ENCODE peak calls at places on chromosomes 3 and 15, in nine cellular contexts. J is heart right ventricle; F is transverse colon; G is hepatocyte; D is aorta; I is adrenal gland; S is CD4-positive, alpha-beta memory T cell; R is psoas muscle; W is naive thymus-derived CD4-positive, alpha-beta T cell. E is an unnamed sample. For H3K9me3 and H3K27me3, the result is how much of the 10 kb centered on the place peaks cover.

GRCh38 chr15:56491110-56491722 is 26.3 kb upstream of the MNS1 start:
- DNase-seq in J (peak), F (peak), G (peak), D (peak), I (peak), S (peak), R (no peak), W (no peak), E (peak)

GRCh38 chr3:51311055-51311454 is 74.0 kb upstream of the MANF start:
- DNase-seq in J (no peak), F (no peak), G (peak), D (no peak), I (no peak), S (peak), R (no peak), W (peak), E (no peak)

GRCh38 chr3:144590854-144591253 is 619.2 kb downstream of the DIPK2A start:
- DNase-seq in J (no peak), F (no peak), G (peak), D (no peak), I (no peak), S (no peak), R (no peak), W (no peak), E (no peak)

GRCh38 chr15:84752700-84753099 is 4.3 kb downstream of the ZNF592 start:
- DNase-seq in J (no peak), F (no peak), G (no peak), D (no peak), I (no peak), S (no peak), R (no peak), W (no peak), E (peak)

GRCh38 chr15:39270976-39271375 is 309.9 kb upstream of the THBS1 start:
- DNase-seq in J (no peak), F (no peak), G (no peak), D (no peak), I (no peak), S (no peak), R (no peak), W (no peak), E (peak)

GRCh38 chr3:146968204-146968651 is 363.1 kb upstream of the PLSCR5 start:
- DNase-seq in J (no peak), F (no peak), G (no peak), D (no peak), I (no peak), S (no peak), R (no peak), W (no peak), E (peak)

GRCh38 chr15:61682891-61683500 is 377.3 kb downstream of the VPS13C start:
- DNase-seq in J (no peak), F (no peak), G (no peak), D (no peak), I (no peak), S (no peak), R (no peak), W (no peak), E (no peak)

GRCh38 chr3:141663993-141664392 is 74.1 kb upstream of the RNF7 start:
- DNase-seq in J (peak), F (no peak), G (peak), D (no peak), I (peak), S (no peak), R (no peak), W (no peak), E (peak)

GRCh38 chr15:94004697-94005096 is 226.7 kb upstream of the MCTP2 start:
- DNase-seq in J (peak), F (peak), G (peak), D (peak), I (no peak), S (no peak), R (peak), W (no peak), E (no peak)

GRCh38 chr15:65870889-65871533 is 1.7 kb downstream of the RAB11A start:
- DNase-seq in J (no peak), F (no peak), G (peak), D (no peak), I (no peak), S (no peak), R (no peak), W (no peak), E (no peak)

GRCh38 chr15:25087137-25087536 is 132.3 kb downstream of the SNRPN start:
- DNase-seq in J (no peak), F (no peak), G (no peak), D (no peak), I (no peak), S (no peak), R (no peak), W (no peak), E (no peak)

GRCh38 chr3:24299801-24300626 is 194.6 kb downstream of the THRB start:
- DNase-seq in J (no peak), F (no peak), G (peak), D (no peak), I (no peak), S (no peak), R (no peak), W (no peak), E (no peak)

GRCh38 chr3:139310474-139310933 is 33.3 kb upstream of the MRPS22 start:
- DNase-seq in J (no peak), F (no peak), G (no peak), D (no peak), I (no peak), S (no peak), R (no peak), W (no peak), E (peak)

GRCh38 chr3:175956964-175957363 is 1097.8 kb downstream of the NAALADL2 start:
- DNase-seq in J (no peak), F (no peak), G (no peak), D (no peak), I (no peak), S (no peak), R (no peak), W (no peak), E (no peak)

GRCh38 chr15:31473384-31474058 is 146.9 kb downstream of the KLF13 start:
- DNase-seq in J (no peak), F (no peak), G (no peak), D (peak), I (no peak), S (no peak), R (no peak), W (no peak), E (no peak)

GRCh38 chr3:196694202-196694638 is 17.8 kb downstream of the CEP19 start:
- DNase-seq in J (no peak), F (no peak), G (no peak), D (no peak), I (no peak), S (peak), R (no peak), W (no peak), E (no peak)

GRCh38 chr3:89098964-89099585 is 8.3 kb upstream of the EPHA3 start:
- DNase-seq in J (peak), F (peak), G (peak), D (no peak), I (peak), S (peak), R (no peak), W (no peak), E (peak)

GRCh38 chr15:56537881-56538280 is 72.9 kb upstream of the MNS1 start:
- DNase-seq in J (no peak), F (peak), G (no peak), D (peak), I (no peak), S (peak), R (peak), W (no peak), E (peak)

GRCh38 chr3:160038862-160039562 is 50.4 kb downstream of the IL12A start:
- DNase-seq in J (peak), F (no peak), G (peak), D (peak), I (peak), S (no peak), R (peak), W (no peak), E (no peak)

GRCh38 chr15:38255690-38256089 is 3.1 kb downstream of the SPRED1 start:
- DNase-seq in J (no peak), F (no peak), G (no peak), D (no peak), I (no peak), S (no peak), R (no peak), W (no peak), E (no peak)
- H3K4me3 ChIP-seq in J (no peak), F (no peak), G (no peak), D (no peak), I (no peak), S (no peak), R (peak), W (no peak), E (peak)

DNA sequence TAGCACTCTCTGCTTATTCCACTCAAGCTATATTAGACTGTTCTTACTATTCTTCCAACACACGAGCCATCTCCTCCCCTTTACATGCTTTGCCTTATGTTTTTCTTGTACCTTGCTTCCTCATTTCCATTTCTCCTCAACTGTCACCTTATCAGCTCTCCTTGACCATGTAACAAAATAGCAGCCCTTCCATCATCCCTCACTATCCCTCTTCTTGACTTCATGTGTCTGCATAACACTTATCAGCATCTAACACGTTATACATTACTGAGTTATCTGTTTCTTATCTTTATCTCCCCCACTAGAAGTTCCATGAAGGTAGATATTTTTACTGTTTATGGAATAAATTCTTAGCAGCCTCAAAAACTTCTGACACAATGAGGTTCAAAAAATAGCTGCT is 45.3 kb downstream of the TRPM7 start:
- DNase-seq in J (no peak), F (no peak), G (no peak), D (no peak), I (no peak), S (no peak), R (no peak), W (no peak), E (no peak)
- H3K9me3 ChIP-seq in J (under half), F (under half), G (under half), D (under half), I (under half), S (under half), R (under half), W (under half), E (under half)

DNA sequence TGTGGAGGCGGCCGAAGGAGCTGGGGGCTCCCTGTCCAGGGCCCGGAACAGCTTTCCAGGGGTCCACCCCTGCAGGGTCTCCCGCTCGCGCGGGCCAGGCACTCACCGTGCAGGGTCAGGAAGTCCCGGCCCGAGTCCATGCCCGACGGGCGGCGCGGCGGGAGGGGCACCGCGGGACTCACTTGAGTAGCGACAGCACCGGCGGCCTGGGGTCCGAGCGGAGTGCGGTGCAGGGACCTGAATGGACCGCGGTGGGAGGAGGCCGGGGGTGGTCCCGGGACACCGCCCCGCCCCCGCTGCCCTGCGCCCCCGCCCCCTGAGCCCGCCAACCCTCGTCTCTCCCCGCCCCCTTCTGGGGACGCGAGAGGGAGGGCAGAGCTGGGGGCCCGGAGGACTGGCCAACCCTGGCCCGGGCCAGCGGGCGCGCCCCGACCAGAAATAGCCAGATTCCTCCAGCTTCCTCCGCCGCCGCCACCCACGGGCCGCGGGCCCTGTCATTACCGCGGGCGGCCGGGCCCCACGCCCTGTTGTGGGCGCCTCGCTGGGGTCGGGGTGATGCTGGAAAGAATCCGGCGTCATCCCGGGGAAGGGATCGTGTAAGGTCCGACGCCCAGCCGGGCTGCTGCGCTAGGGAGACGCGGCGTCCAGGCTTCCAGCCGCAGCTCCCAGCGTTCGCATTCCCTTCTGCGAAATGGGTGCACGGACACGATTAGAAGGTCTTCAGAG is at the start of gene PLCD1:
- DNase-seq in J (peak), F (peak), G (peak), D (peak), I (peak), S (peak), R (peak), W (no peak), E (no peak)
- H3K27me3 ChIP-seq in J (under half), F (under half), G (under half), D (under half), I (under half), S (under half), R (under half), W (under half), E (under half)

DNA sequence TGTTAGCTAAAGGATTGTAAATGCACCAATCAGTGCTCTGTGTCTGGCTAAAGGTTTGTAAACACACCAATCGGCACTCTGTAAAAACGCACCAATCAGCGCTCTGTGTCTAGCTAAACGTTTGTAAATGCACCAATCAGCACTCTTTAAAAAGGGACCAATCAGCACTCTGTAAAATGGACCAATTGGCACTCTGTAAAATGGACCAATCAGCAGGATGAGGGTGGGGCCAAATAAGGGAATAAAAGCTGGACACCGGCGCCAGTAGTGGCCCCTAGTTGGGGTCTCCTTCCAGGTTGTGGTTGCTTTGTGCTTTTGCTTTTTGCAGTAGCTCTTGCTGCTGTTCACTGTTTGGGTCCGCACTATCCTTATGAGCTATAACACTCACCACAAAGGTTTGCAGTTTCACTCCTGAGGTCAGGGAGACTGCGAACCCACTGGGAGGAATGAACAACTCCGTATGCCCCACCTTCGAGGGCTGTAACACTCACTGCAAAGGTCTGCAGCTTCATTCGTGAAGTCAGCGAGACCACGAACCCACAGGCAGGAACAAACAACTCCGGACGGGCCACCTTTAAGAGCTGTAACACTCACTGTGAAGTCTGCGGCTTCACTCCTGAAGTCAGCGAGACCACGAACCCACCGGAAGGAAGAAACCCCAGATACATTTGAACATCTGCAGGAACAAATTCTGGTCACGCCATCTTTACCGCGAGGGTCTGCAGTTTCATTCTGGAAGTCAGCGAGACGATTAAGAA is 1.1 kb upstream of the SUCLG2 start:
- DNase-seq in J (peak), F (peak), G (no peak), D (peak), I (no peak), S (peak), R (peak), W (peak), E (no peak)
- H3K4me3 ChIP-seq in J (peak), F (peak), G (peak), D (no peak), I (no peak), S (peak), R (peak), W (peak), E (no peak)

DNA sequence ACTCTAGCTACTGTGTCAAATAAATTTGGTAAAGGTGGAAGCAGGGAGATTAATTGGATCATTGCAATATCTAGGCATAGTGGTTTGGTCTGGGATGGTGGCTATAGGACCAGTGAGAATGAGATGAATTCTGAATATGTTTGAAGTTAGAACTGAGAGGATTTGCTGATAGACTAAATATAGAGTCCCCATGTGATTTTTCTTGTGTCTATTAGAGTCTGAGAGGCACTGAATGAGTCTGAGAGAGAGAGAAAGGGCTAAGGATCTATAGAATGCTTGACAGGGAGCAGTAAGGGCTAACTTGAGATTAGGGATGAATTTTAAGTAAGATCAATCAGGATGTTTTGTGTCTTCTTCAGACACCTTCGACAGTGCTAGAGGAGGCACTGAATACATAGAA is 77.9 kb upstream of the CHL1 start:
- DNase-seq in J (no peak), F (no peak), G (no peak), D (no peak), I (no peak), S (no peak), R (no peak), W (no peak), E (no peak)
- H3K9me3 ChIP-seq in J (under half), F (under half), G (under half), D (under half), I (under half), S (under half), R (under half), W (under half), E (under half)

GRCh38 chr3:150844484-150844883 is 60.8 kb downstream of the MINDY4B start:
- DNase-seq in J (no peak), F (no peak), G (no peak), D (no peak), I (no peak), S (no peak), R (no peak), W (no peak), E (no peak)

GRCh38 chr3:150843241-150843640 is 62.0 kb downstream of the MINDY4B start:
- DNase-seq in J (no peak), F (no peak), G (no peak), D (no peak), I (no peak), S (no peak), R (no peak), W (no peak), E (no peak)

GRCh38 chr3:150847433-150847832 is 57.8 kb downstream of the MINDY4B start:
- DNase-seq in J (no peak), F (no peak), G (no peak), D (no peak), I (no peak), S (no peak), R (no peak), W (no peak), E (no peak)

DNA sequence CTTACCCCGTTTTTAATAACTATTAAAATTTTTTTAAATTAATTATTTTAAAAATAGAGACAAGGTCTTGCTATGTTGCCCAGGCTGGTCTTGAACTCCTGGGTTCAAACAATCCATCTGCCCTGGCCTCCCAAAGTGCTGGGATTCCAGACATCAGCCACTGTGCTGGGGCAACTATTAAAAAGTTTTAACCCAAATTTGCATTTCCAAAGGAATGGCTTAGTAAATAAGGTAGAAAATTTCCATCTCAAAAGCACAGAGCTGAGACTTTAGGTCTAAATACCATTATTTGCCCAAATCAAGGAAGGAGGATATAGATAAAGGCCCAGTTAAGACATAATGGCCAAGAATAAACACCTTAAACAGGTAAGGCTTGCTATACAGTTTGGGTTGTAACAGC is 56.4 kb downstream of the MINDY4B start:
- DNase-seq in J (no peak), F (no peak), G (no peak), D (no peak), I (no peak), S (no peak), R (no peak), W (no peak), E (no peak)
- H3K27me3 ChIP-seq in J (under half), F (under half), G (under half), D (under half), I (under half), S (under half), R (under half), W (under half), E (under half)

GRCh38 chr3:130895690-130896089 is 1.8 kb downstream of the ATP2C1 start:
- DNase-seq in J (no peak), F (no peak), G (no peak), D (no peak), I (no peak), S (no peak), R (no peak), W (no peak), E (no peak)
- H3K4me3 ChIP-seq in J (no peak), F (no peak), G (peak), D (peak), I (no peak), S (no peak), R (peak), W (no peak), E (peak)

E was measured in MG63.